ENCODE peak calls at places on chromosomes 4 and X, in nine cellular contexts. One of them, this sample, is unnamed.

GRCh38 chrX:25012793-25013592 is 2.8 kb downstream of the ARX start:
- DNase-seq in mammary epithelial cell: no peak
- DNase-seq in AG10803: no peak
- DNase-seq in lower lobe of right lung: no peak
- DNase-seq in astrocyte of the cerebellum: no peak
- DNase-seq in endodermal cell: peak
- DNase-seq in spleen: no peak
- DNase-seq in NB4: peak
- DNase-seq in heart right ventricle: no peak
- DNase-seq in this sample: no peak

GRCh38 chrX:100654256-100654655 is 10.3 kb downstream of the SRPX2 start:
- DNase-seq in lower lobe of right lung: no peak
- DNase-seq in heart right ventricle: no peak
- DNase-seq in NB4: peak
- DNase-seq in spleen: no peak
- DNase-seq in astrocyte of the cerebellum: no peak
- DNase-seq in endodermal cell: peak
- DNase-seq in mammary epithelial cell: no peak
- DNase-seq in AG10803: peak
- DNase-seq in this sample: peak

GRCh38 chrX:42755820-42756219 is 22.1 kb downstream of the PPP1R2C start:
- DNase-seq in mammary epithelial cell: peak
- DNase-seq in NB4: no peak
- DNase-seq in astrocyte of the cerebellum: no peak
- DNase-seq in AG10803: peak
- DNase-seq in endodermal cell: no peak
- DNase-seq in lower lobe of right lung: peak
- DNase-seq in heart right ventricle: peak
- DNase-seq in spleen: no peak
- DNase-seq in this sample: no peak

GRCh38 chr4:7783560-7783959 is 156.1 kb downstream of the AFAP1 start:
- DNase-seq in spleen: peak
- DNase-seq in lower lobe of right lung: no peak
- DNase-seq in AG10803: no peak
- DNase-seq in NB4: no peak
- DNase-seq in heart right ventricle: no peak
- DNase-seq in astrocyte of the cerebellum: no peak
- DNase-seq in mammary epithelial cell: no peak
- DNase-seq in endodermal cell: no peak
- DNase-seq in this sample: no peak

GRCh38 chrX:110853610-110854009 is 58.0 kb upstream of the CHRDL1 start:
- DNase-seq in mammary epithelial cell: peak
- DNase-seq in NB4: peak
- DNase-seq in spleen: no peak
- DNase-seq in AG10803: peak
- DNase-seq in heart right ventricle: no peak
- DNase-seq in lower lobe of right lung: no peak
- DNase-seq in astrocyte of the cerebellum: peak
- DNase-seq in endodermal cell: peak
- DNase-seq in this sample: peak

GRCh38 chr4:73505567-73505966 is 24.0 kb downstream of the AFM start:
- DNase-seq in endodermal cell: no peak
- DNase-seq in mammary epithelial cell: no peak
- DNase-seq in heart right ventricle: no peak
- DNase-seq in NB4: no peak
- DNase-seq in lower lobe of right lung: no peak
- DNase-seq in astrocyte of the cerebellum: no peak
- DNase-seq in AG10803: no peak
- DNase-seq in spleen: no peak
- DNase-seq in this sample: no peak

GRCh38 chr4:7073526-7074390 is 5.9 kb upstream of the GRPEL1 start:
- DNase-seq in lower lobe of right lung: no peak
- DNase-seq in AG10803: peak
- DNase-seq in heart right ventricle: no peak
- DNase-seq in endodermal cell: peak
- DNase-seq in spleen: no peak
- DNase-seq in NB4: peak
- DNase-seq in mammary epithelial cell: peak
- DNase-seq in astrocyte of the cerebellum: no peak
- DNase-seq in this sample: peak

GRCh38 chr4:169229571-169230028 is 41.2 kb downstream of the SH3RF1 start:
- DNase-seq in NB4: no peak
- DNase-seq in lower lobe of right lung: no peak
- DNase-seq in astrocyte of the cerebellum: peak
- DNase-seq in heart right ventricle: no peak
- DNase-seq in endodermal cell: no peak
- DNase-seq in mammary epithelial cell: peak
- DNase-seq in spleen: no peak
- DNase-seq in AG10803: peak
- DNase-seq in this sample: peak

GRCh38 chrX:123860506-123860840 is 620 bp downstream of the XIAP start:
- DNase-seq in AG10803: peak
- DNase-seq in mammary epithelial cell: no peak
- DNase-seq in spleen: no peak
- DNase-seq in astrocyte of the cerebellum: no peak
- DNase-seq in heart right ventricle: no peak
- DNase-seq in NB4: peak
- DNase-seq in lower lobe of right lung: no peak
- DNase-seq in endodermal cell: no peak
- DNase-seq in this sample: peak

GRCh38 chrX:18146954-18147353 is 73.7 kb downstream of the BEND2 start:
- DNase-seq in endodermal cell: peak
- DNase-seq in astrocyte of the cerebellum: peak
- DNase-seq in NB4: peak
- DNase-seq in AG10803: peak
- DNase-seq in spleen: no peak
- DNase-seq in mammary epithelial cell: no peak
- DNase-seq in heart right ventricle: no peak
- DNase-seq in lower lobe of right lung: no peak
- DNase-seq in this sample: no peak

GRCh38 chrX:78123190-78123589 is 16.3 kb downstream of the TAF9B start:
- DNase-seq in AG10803: peak
- DNase-seq in NB4: no peak
- DNase-seq in lower lobe of right lung: no peak
- DNase-seq in astrocyte of the cerebellum: peak
- DNase-seq in spleen: no peak
- DNase-seq in heart right ventricle: no peak
- DNase-seq in mammary epithelial cell: peak
- DNase-seq in endodermal cell: no peak
- DNase-seq in this sample: peak

GRCh38 chr4:172985552-172985951 is 183.1 kb upstream of the GALNT7 start:
- DNase-seq in endodermal cell: no peak
- DNase-seq in lower lobe of right lung: no peak
- DNase-seq in heart right ventricle: no peak
- DNase-seq in NB4: no peak
- DNase-seq in astrocyte of the cerebellum: no peak
- DNase-seq in AG10803: no peak
- DNase-seq in spleen: no peak
- DNase-seq in mammary epithelial cell: peak
- DNase-seq in this sample: no peak

GRCh38 chr4:2860391-2861348 is 17.0 kb downstream of the ADD1 start:
- DNase-seq in AG10803: no peak
- DNase-seq in spleen: no peak
- DNase-seq in mammary epithelial cell: no peak
- DNase-seq in astrocyte of the cerebellum: no peak
- DNase-seq in NB4: no peak
- DNase-seq in lower lobe of right lung: peak
- DNase-seq in heart right ventricle: peak
- DNase-seq in endodermal cell: peak
- DNase-seq in this sample: no peak

GRCh38 chrX:34813618-34814017 is 129.0 kb upstream of the FAM47B start:
- DNase-seq in endodermal cell: no peak
- DNase-seq in NB4: no peak
- DNase-seq in heart right ventricle: no peak
- DNase-seq in AG10803: peak
- DNase-seq in spleen: no peak
- DNase-seq in astrocyte of the cerebellum: no peak
- DNase-seq in mammary epithelial cell: peak
- DNase-seq in lower lobe of right lung: no peak
- DNase-seq in this sample: peak

GRCh38 chr4:142846105-142846728 is at the start of gene INPP4B:
- DNase-seq in spleen: peak
- DNase-seq in lower lobe of right lung: peak
- DNase-seq in AG10803: peak
- DNase-seq in endodermal cell: peak
- DNase-seq in mammary epithelial cell: peak
- DNase-seq in NB4: no peak
- DNase-seq in astrocyte of the cerebellum: peak
- DNase-seq in heart right ventricle: peak
- DNase-seq in this sample: peak

GRCh38 chr4:99649778-99650177 is 7.8 kb downstream of the C4orf54 start:
- DNase-seq in lower lobe of right lung: no peak
- DNase-seq in spleen: no peak
- DNase-seq in heart right ventricle: no peak
- DNase-seq in NB4: no peak
- DNase-seq in endodermal cell: no peak
- DNase-seq in astrocyte of the cerebellum: no peak
- DNase-seq in AG10803: no peak
- DNase-seq in mammary epithelial cell: no peak
- DNase-seq in this sample: no peak

GRCh38 chrX:152915541-152916241 is 17.8 kb downstream of the ZNF185 start:
- DNase-seq in astrocyte of the cerebellum: peak
- DNase-seq in lower lobe of right lung: no peak
- DNase-seq in mammary epithelial cell: peak
- DNase-seq in endodermal cell: peak
- DNase-seq in heart right ventricle: no peak
- DNase-seq in AG10803: no peak
- DNase-seq in spleen: no peak
- DNase-seq in NB4: peak
- DNase-seq in this sample: peak

GRCh38 chrX:152913915-152914314 is 16.0 kb downstream of the ZNF185 start:
- DNase-seq in NB4: no peak
- DNase-seq in endodermal cell: no peak
- DNase-seq in heart right ventricle: no peak
- DNase-seq in spleen: no peak
- DNase-seq in mammary epithelial cell: no peak
- DNase-seq in AG10803: no peak
- DNase-seq in lower lobe of right lung: no peak
- DNase-seq in astrocyte of the cerebellum: no peak
- DNase-seq in this sample: no peak

GRCh38 chrX:152912121-152912520 is 14.3 kb downstream of the ZNF185 start:
- DNase-seq in spleen: no peak
- DNase-seq in endodermal cell: no peak
- DNase-seq in AG10803: no peak
- DNase-seq in lower lobe of right lung: no peak
- DNase-seq in heart right ventricle: no peak
- DNase-seq in astrocyte of the cerebellum: no peak
- DNase-seq in NB4: peak
- DNase-seq in mammary epithelial cell: no peak
- DNase-seq in this sample: no peak

GRCh38 chrX:152912641-152913040 is 14.8 kb downstream of the ZNF185 start:
- DNase-seq in astrocyte of the cerebellum: no peak
- DNase-seq in endodermal cell: no peak
- DNase-seq in mammary epithelial cell: no peak
- DNase-seq in AG10803: no peak
- DNase-seq in spleen: no peak
- DNase-seq in heart right ventricle: no peak
- DNase-seq in NB4: no peak
- DNase-seq in lower lobe of right lung: no peak
- DNase-seq in this sample: no peak

GRCh38 chrX:152913354-152913753 is 15.5 kb downstream of the ZNF185 start:
- DNase-seq in lower lobe of right lung: no peak
- DNase-seq in mammary epithelial cell: no peak
- DNase-seq in NB4: peak
- DNase-seq in spleen: no peak
- DNase-seq in astrocyte of the cerebellum: no peak
- DNase-seq in heart right ventricle: no peak
- DNase-seq in AG10803: no peak
- DNase-seq in endodermal cell: no peak
- DNase-seq in this sample: no peak
- TF ChIP-seq CTCF in lower lobe of right lung: no peak
- TF ChIP-seq CTCF in mammary epithelial cell: no peak
- TF ChIP-seq CTCF in NB4: no peak
- TF ChIP-seq CTCF in spleen: no peak
- TF ChIP-seq CTCF in astrocyte of the cerebellum: no peak
- TF ChIP-seq CTCF in heart right ventricle: no peak
- TF ChIP-seq CTCF in AG10803: no peak
- TF ChIP-seq CTCF in endodermal cell: no peak
- TF ChIP-seq CTCF in this sample: no peak

DNA sequence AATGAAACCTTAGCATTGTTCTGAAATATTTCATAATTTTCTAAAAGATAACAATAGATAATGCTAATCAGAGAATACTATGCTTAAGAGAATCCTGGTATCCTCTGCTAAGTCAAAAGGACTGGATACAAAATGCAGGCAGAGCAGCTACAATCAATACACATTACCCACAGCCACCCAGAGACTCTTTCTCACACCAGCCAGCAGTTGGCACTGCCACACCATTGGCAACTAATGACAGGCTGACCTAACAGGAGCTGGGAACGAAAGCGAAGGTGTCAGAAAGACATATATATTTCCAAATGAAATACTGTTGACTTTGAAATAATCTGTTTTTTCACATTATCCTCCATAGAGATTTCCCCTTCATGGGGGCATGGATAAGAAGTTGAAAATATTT is 122.6 kb upstream of the PLAC1 start:
- DNase-seq in lower lobe of right lung: no peak
- DNase-seq in AG10803: no peak
- DNase-seq in NB4: no peak
- DNase-seq in astrocyte of the cerebellum: no peak
- DNase-seq in heart right ventricle: no peak
- DNase-seq in endodermal cell: no peak
- DNase-seq in mammary epithelial cell: no peak
- DNase-seq in spleen: no peak
- DNase-seq in this sample: no peak
- TF ChIP-seq CTCF in lower lobe of right lung: no peak
- TF ChIP-seq CTCF in AG10803: no peak
- TF ChIP-seq CTCF in NB4: no peak
- TF ChIP-seq CTCF in astrocyte of the cerebellum: no peak
- TF ChIP-seq CTCF in heart right ventricle: no peak
- TF ChIP-seq CTCF in endodermal cell: no peak
- TF ChIP-seq CTCF in mammary epithelial cell: no peak
- TF ChIP-seq CTCF in spleen: no peak
- TF ChIP-seq CTCF in this sample: no peak

DNA sequence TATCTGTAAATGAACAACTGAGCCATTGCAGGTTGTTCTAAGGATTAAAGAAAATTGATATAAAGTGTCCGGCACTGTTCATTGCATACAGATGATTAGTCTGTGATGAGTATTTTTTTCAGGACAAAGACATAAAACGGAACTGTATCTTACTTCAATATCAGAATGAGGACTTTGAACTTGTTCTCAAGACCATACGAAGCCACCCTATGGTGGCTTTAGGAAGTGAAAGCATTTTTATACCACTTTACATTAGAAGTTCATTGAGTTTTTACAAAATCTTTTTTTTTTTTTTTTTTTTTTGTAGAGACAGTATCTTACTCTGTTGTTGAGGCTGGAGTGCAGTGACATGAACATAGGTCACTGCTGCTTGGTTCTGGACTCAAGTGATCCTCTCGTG is 45.2 kb upstream of the TRIM2 start:
- DNase-seq in lower lobe of right lung: no peak
- DNase-seq in spleen: no peak
- DNase-seq in astrocyte of the cerebellum: no peak
- DNase-seq in mammary epithelial cell: no peak
- DNase-seq in heart right ventricle: no peak
- DNase-seq in NB4: no peak
- DNase-seq in AG10803: no peak
- DNase-seq in endodermal cell: no peak
- DNase-seq in this sample: no peak
- TF ChIP-seq CTCF in lower lobe of right lung: no peak
- TF ChIP-seq CTCF in spleen: no peak
- TF ChIP-seq CTCF in astrocyte of the cerebellum: peak
- TF ChIP-seq CTCF in mammary epithelial cell: no peak
- TF ChIP-seq CTCF in heart right ventricle: no peak
- TF ChIP-seq CTCF in NB4: no peak
- TF ChIP-seq CTCF in AG10803: no peak
- TF ChIP-seq CTCF in endodermal cell: peak
- TF ChIP-seq CTCF in this sample: peak

GRCh38 chrX:71147496-71148277 is 3.0 kb downstream of the NLGN3 start:
- DNase-seq in NB4: peak
- DNase-seq in endodermal cell: no peak
- DNase-seq in lower lobe of right lung: no peak
- DNase-seq in spleen: no peak
- DNase-seq in mammary epithelial cell: no peak
- DNase-seq in AG10803: no peak
- DNase-seq in heart right ventricle: no peak
- DNase-seq in astrocyte of the cerebellum: no peak
- DNase-seq in this sample: no peak
- TF ChIP-seq CTCF in NB4: no peak
- TF ChIP-seq CTCF in endodermal cell: no peak
- TF ChIP-seq CTCF in lower lobe of right lung: no peak
- TF ChIP-seq CTCF in spleen: no peak
- TF ChIP-seq CTCF in mammary epithelial cell: no peak
- TF ChIP-seq CTCF in AG10803: no peak
- TF ChIP-seq CTCF in heart right ventricle: no peak
- TF ChIP-seq CTCF in astrocyte of the cerebellum: no peak
- TF ChIP-seq CTCF in this sample: no peak